ENCODE peak calls at places on chromosome 15, in eight cellular contexts. O is upper lobe of right lung, G is mammary epithelial cell, P is HCT116, I is lung, X is heart left ventricle, B is upper lobe of left lung, F is K562. C is an unnamed sample.

GRCh38 chr15:92492556-92492955 is 98.9 kb downstream of the ST8SIA2 start:
- DNase-seq in O (no peak), G (no peak), P (no peak), I (no peak), X (no peak), B (no peak), F (no peak), C (no peak)

GRCh38 chr15:47839233-47839867 is 122.0 kb downstream of the SEMA6D start:
- DNase-seq in O (no peak), G (no peak), P (no peak), I (no peak), X (peak), B (no peak), F (no peak), C (no peak)

GRCh38 chr15:68435966-68436365 is 4.0 kb upstream of the ITGA11 start:
- DNase-seq in O (no peak), G (no peak), P (no peak), I (peak), X (no peak), B (no peak), F (no peak), C (no peak)

GRCh38 chr15:72368895-72369294 is 6.9 kb downstream of the HEXA start:
- DNase-seq in O (no peak), G (no peak), P (no peak), I (peak), X (peak), B (peak), F (no peak), C (no peak)

GRCh38 chr15:60219841-60220240 is 177.9 kb downstream of the ANXA2 start:
- DNase-seq in O (no peak), G (no peak), P (no peak), I (no peak), X (no peak), B (no peak), F (no peak), C (no peak)

GRCh38 chr15:90001062-90001682 is at the start of gene ZNF710:
- DNase-seq in O (peak), G (peak), P (no peak), I (no peak), X (peak), B (no peak), F (peak), C (peak)

GRCh38 chr15:79340315-79340602 is 29.3 kb downstream of the TMED3 start:
- DNase-seq in O (no peak), G (no peak), P (no peak), I (no peak), X (no peak), B (no peak), F (no peak), C (no peak)

GRCh38 chr15:90710436-90710835 is 6.7 kb upstream of the BLM start:
- DNase-seq in O (peak), G (no peak), P (no peak), I (peak), X (no peak), B (peak), F (no peak), C (peak)

GRCh38 chr15:63038926-63039673 is 3.4 kb upstream of the TPM1 start:
- DNase-seq in O (no peak), G (peak), P (no peak), I (no peak), X (no peak), B (no peak), F (no peak), C (no peak)

GRCh38 chr15:63473999-63474809 is 30.2 kb upstream of the USP3 start:
- DNase-seq in O (no peak), G (peak), P (no peak), I (no peak), X (no peak), B (peak), F (no peak), C (peak)

GRCh38 chr15:62464705-62465104 is 299.6 kb upstream of the C2CD4B start:
- DNase-seq in O (no peak), G (peak), P (no peak), I (no peak), X (no peak), B (no peak), F (no peak), C (peak)

GRCh38 chr15:69337133-69337532 is 38.4 kb downstream of the PAQR5 start:
- DNase-seq in O (no peak), G (no peak), P (peak), I (no peak), X (no peak), B (no peak), F (no peak), C (no peak)

GRCh38 chr15:70152070-70152480 is 54.4 kb upstream of the TLE3 start:
- DNase-seq in O (no peak), G (no peak), P (no peak), I (no peak), X (no peak), B (no peak), F (no peak), C (no peak)

GRCh38 chr15:50046159-50046558 is 72.9 kb downstream of the ATP8B4 start:
- DNase-seq in O (no peak), G (no peak), P (no peak), I (no peak), X (no peak), B (no peak), F (no peak), C (no peak)

GRCh38 chr15:67201136-67201535 is 53.3 kb downstream of the AAGAB start:
- DNase-seq in O (no peak), G (no peak), P (no peak), I (no peak), X (no peak), B (no peak), F (no peak), C (no peak)

GRCh38 chr15:71011503-71012155 is 103.6 kb upstream of the THSD4 start:
- DNase-seq in O (no peak), G (peak), P (peak), I (no peak), X (no peak), B (no peak), F (peak), C (peak)

GRCh38 chr15:36589971-36590370 is 10.5 kb downstream of the CDIN1 start:
- DNase-seq in O (no peak), G (no peak), P (no peak), I (no peak), X (no peak), B (no peak), F (no peak), C (peak)

GRCh38 chr15:60004846-60005351 is 788 bp downstream of the FOXB1 start:
- DNase-seq in O (peak), G (no peak), P (no peak), I (no peak), X (no peak), B (no peak), F (no peak), C (peak)

GRCh38 chr15:63506537-63507035 is 2.2 kb downstream of the USP3 start:
- DNase-seq in O (no peak), G (no peak), P (no peak), I (no peak), X (no peak), B (no peak), F (no peak), C (no peak)

GRCh38 chr15:41647269-41647668 is 12.9 kb upstream of the MGA start:
- DNase-seq in O (no peak), G (no peak), P (no peak), I (no peak), X (no peak), B (no peak), F (no peak), C (no peak)

GRCh38 chr15:88621789-88622604 is 857 bp downstream of the AEN start:
- DNase-seq in O (no peak), G (peak), P (no peak), I (no peak), X (no peak), B (no peak), F (no peak), C (peak)

GRCh38 chr15:31802761-31803160 is 227.6 kb upstream of the CHRNA7 start:
- DNase-seq in O (no peak), G (no peak), P (no peak), I (no peak), X (no peak), B (no peak), F (no peak), C (no peak)

GRCh38 chr15:68371160-68371559 is 60.8 kb downstream of the ITGA11 start:
- DNase-seq in O (no peak), G (no peak), P (no peak), I (no peak), X (no peak), B (no peak), F (no peak), C (no peak)

GRCh38 chr15:90463381-90463780 is 66.3 kb upstream of the CRTC3 start:
- DNase-seq in O (no peak), G (peak), P (no peak), I (no peak), X (peak), B (no peak), F (no peak), C (no peak)

GRCh38 chr15:49855917-49856637 is 235.2 kb downstream of the DTWD1 start:
- DNase-seq in O (no peak), G (no peak), P (no peak), I (no peak), X (no peak), B (no peak), F (no peak), C (no peak)

GRCh38 chr15:65651042-65651322 is 29.2 kb downstream of the SLC24A1 start:
- DNase-seq in O (no peak), G (no peak), P (no peak), I (no peak), X (no peak), B (no peak), F (no peak), C (no peak)

GRCh38 chr15:39400821-39401550 is 179.9 kb upstream of the THBS1 start:
- DNase-seq in O (no peak), G (no peak), P (no peak), I (no peak), X (no peak), B (no peak), F (no peak), C (peak)
- H3K27ac ChIP-seq in O (no peak), G (no peak), P (no peak), I (no peak), X (no peak), B (no peak), F (no peak), C (peak)

GRCh38 chr15:42800731-42801474 is 64.0 kb upstream of the CDAN1 start:
- DNase-seq in O (no peak), G (no peak), P (no peak), I (no peak), X (no peak), B (no peak), F (no peak), C (peak)
- TF ChIP-seq CTCF in O (peak), G (peak), P (peak), I (no peak), X (no peak), B (no peak), F (peak), C (no peak)

DNA sequence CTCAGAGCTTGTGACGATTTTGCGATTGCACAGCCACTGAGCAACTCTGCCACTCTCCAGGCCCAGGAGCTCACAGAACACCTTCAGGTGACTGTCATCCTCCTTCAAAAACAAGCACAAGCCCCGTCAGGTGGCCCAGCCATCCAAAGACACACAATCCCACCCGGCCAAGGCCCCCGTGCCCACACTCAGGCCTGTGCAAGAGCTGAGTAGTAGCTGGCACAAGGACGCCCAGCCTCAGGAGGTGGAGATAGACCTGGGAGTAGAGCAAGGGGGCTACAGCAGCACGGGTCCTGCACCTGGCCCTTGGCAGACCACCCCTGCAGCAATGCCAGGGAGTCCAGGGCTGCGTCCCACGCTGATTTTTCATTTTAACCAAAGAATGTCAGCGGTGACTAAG is 34.6 kb downstream of the MYO5C start:
- DNase-seq in O (no peak), G (no peak), P (no peak), I (no peak), X (no peak), B (no peak), F (no peak), C (no peak)
- H3K27ac ChIP-seq in O (peak), G (no peak), P (no peak), I (no peak), X (peak), B (no peak), F (no peak), C (peak)

GRCh38 chr15:80639168-80639555 is 55.9 kb upstream of the ABHD17C start:
- DNase-seq in O (no peak), G (no peak), P (no peak), I (no peak), X (no peak), B (no peak), F (no peak), C (no peak)

GRCh38 chr15:80637747-80638146 is 57.4 kb upstream of the ABHD17C start:
- DNase-seq in O (no peak), G (no peak), P (no peak), I (no peak), X (no peak), B (no peak), F (no peak), C (no peak)

GRCh38 chr15:80638553-80639167 is 56.5 kb upstream of the ABHD17C start:
- DNase-seq in O (no peak), G (no peak), P (no peak), I (no peak), X (no peak), B (no peak), F (no peak), C (no peak)

GRCh38 chr15:80635953-80636352 is 59.2 kb upstream of the ABHD17C start:
- DNase-seq in O (no peak), G (no peak), P (no peak), I (no peak), X (peak), B (no peak), F (no peak), C (peak)

GRCh38 chr15:80636675-80637074 is 58.4 kb upstream of the ABHD17C start:
- DNase-seq in O (no peak), G (peak), P (no peak), I (no peak), X (peak), B (peak), F (no peak), C (no peak)
- TF ChIP-seq CTCF in O (peak), G (peak), P (no peak), I (no peak), X (no peak), B (no peak), F (peak), C (no peak)

GRCh38 chr15:94229591-94230365 is 1.6 kb upstream of the MCTP2 start:
- DNase-seq in O (no peak), G (peak), P (no peak), I (no peak), X (no peak), B (no peak), F (no peak), C (no peak)

GRCh38 chr15:94230436-94230885 is 900 bp upstream of the MCTP2 start:
- DNase-seq in O (no peak), G (no peak), P (no peak), I (no peak), X (no peak), B (no peak), F (no peak), C (no peak)

GRCh38 chr15:94231728-94232086 is 346 bp downstream of the MCTP2 start:
- DNase-seq in O (no peak), G (no peak), P (no peak), I (no peak), X (peak), B (peak), F (no peak), C (peak)

GRCh38 chr15:94232107-94232506 is 746 bp downstream of the MCTP2 start:
- DNase-seq in O (no peak), G (no peak), P (no peak), I (no peak), X (no peak), B (no peak), F (no peak), C (no peak)

GRCh38 chr15:94230886-94231727 is at the start of gene MCTP2:
- DNase-seq in O (peak), G (peak), P (peak), I (peak), X (peak), B (peak), F (no peak), C (peak)
- H3K27ac ChIP-seq in O (peak), G (peak), P (peak), I (peak), X (peak), B (peak), F (no peak), C (no peak)

GRCh38 chr15:74542192-74543042 is 1.4 kb downstream of the ARID3B start:
- DNase-seq in O (no peak), G (peak), P (no peak), I (no peak), X (no peak), B (no peak), F (no peak), C (no peak)

GRCh38 chr15:74545061-74545460 is 4.0 kb downstream of the ARID3B start:
- DNase-seq in O (no peak), G (no peak), P (no peak), I (no peak), X (no peak), B (no peak), F (no peak), C (no peak)

GRCh38 chr15:74541494-74542191 is 623 bp downstream of the ARID3B start:
- DNase-seq in O (peak), G (peak), P (no peak), I (peak), X (peak), B (peak), F (peak), C (peak)

GRCh38 chr15:74543043-74543422 is 2.0 kb downstream of the ARID3B start:
- DNase-seq in O (no peak), G (no peak), P (no peak), I (no peak), X (no peak), B (no peak), F (no peak), C (no peak)

GRCh38 chr15:74543583-74543982 is 2.6 kb downstream of the ARID3B start:
- DNase-seq in O (no peak), G (no peak), P (no peak), I (no peak), X (no peak), B (no peak), F (no peak), C (no peak)
- TF ChIP-seq CTCF in O (no peak), G (peak), P (peak), I (no peak), X (no peak), B (no peak), F (peak), C (peak)

GRCh38 chr15:64599226-64599625 is 138.8 kb downstream of the ZNF609 start:
- DNase-seq in O (no peak), G (peak), P (no peak), I (no peak), X (no peak), B (no peak), F (no peak), C (no peak)
- H3K27ac ChIP-seq in O (no peak), G (no peak), P (no peak), I (no peak), X (no peak), B (no peak), F (no peak), C (no peak)